ENCODE peak calls at places on chromosomes 12 and 14, in eight cellular contexts. C, S, E, J, O, T, B and Q are unnamed samples.

GRCh38 chr14:21476526-21476924 is 234 bp downstream of the RAB2B start:
- DNase-seq in E (peak), T (peak), B (peak), C (peak), O (peak), S (peak), J (no peak), Q (peak)

GRCh38 chr12:32198555-32198954 is 91.9 kb downstream of the BICD1 start:
- DNase-seq in S (no peak), O (no peak), J (no peak), C (no peak), B (no peak), E (no peak), T (no peak), Q (no peak)

GRCh38 chr14:56891226-56891625 is 80.9 kb upstream of the OTX2 start:
- DNase-seq in O (no peak), C (no peak), S (no peak), B (no peak), T (no peak), J (no peak), E (no peak), Q (no peak)

GRCh38 chr12:20798561-20798960 is 11.9 kb upstream of the SLCO1B3 start:
- DNase-seq in J (peak), O (no peak), C (no peak), S (no peak), T (no peak), B (peak), E (no peak), Q (no peak)

GRCh38 chr14:80933282-80933681 is 8.3 kb downstream of the CEP128 start:
- DNase-seq in B (no peak), O (no peak), E (no peak), S (no peak), C (no peak), T (no peak), J (no peak), Q (no peak)

GRCh38 chr12:89185181-89185580 is 167.1 kb downstream of the DUSP6 start:
- DNase-seq in T (no peak), O (no peak), B (no peak), J (no peak), S (no peak), E (no peak), C (no peak), Q (no peak)

GRCh38 chr12:80161612-80162011 is 62.3 kb downstream of the OTOGL start:
- DNase-seq in C (no peak), J (no peak), B (no peak), O (no peak), E (no peak), T (no peak), S (no peak), Q (no peak)

GRCh38 chr14:34662558-34663088 is 32.7 kb upstream of the SNX6 start:
- DNase-seq in O (no peak), B (no peak), C (no peak), T (no peak), E (no peak), S (no peak), J (no peak), Q (no peak)

GRCh38 chr14:51638071-51638944 is 13.4 kb upstream of the FRMD6 start:
- DNase-seq in E (no peak), T (no peak), J (peak), B (peak), C (peak), O (no peak), S (no peak), Q (no peak)

GRCh38 chr12:52837781-52838736 is 3.9 kb upstream of the KRT79 start:
- DNase-seq in C (no peak), T (no peak), B (no peak), E (no peak), S (no peak), J (no peak), O (no peak), Q (no peak)

GRCh38 chr14:104818714-104819161 is 17.8 kb downstream of the ZBTB42 start:
- DNase-seq in S (no peak), E (no peak), O (peak), J (no peak), T (peak), B (no peak), C (no peak), Q (no peak)

GRCh38 chr14:104136472-104137296 is 1.7 kb upstream of the KIF26A start:
- DNase-seq in J (no peak), C (no peak), E (no peak), T (no peak), B (no peak), O (peak), S (no peak), Q (peak)

GRCh38 chr14:21069388-21070082 is 569 bp upstream of the ARHGEF40 start:
- DNase-seq in T (no peak), C (peak), O (no peak), S (no peak), J (peak), B (peak), E (no peak), Q (peak)

GRCh38 chr14:37901978-37902377 is 305.7 kb upstream of the SSTR1 start:
- DNase-seq in O (no peak), E (no peak), T (no peak), J (peak), S (no peak), B (no peak), C (no peak), Q (no peak)

GRCh38 chr14:90513151-90514014 is 116.6 kb downstream of the CALM1 start:
- DNase-seq in J (no peak), B (peak), O (no peak), S (peak), T (peak), C (no peak), E (peak), Q (peak)

GRCh38 chr12:113873741-113874140 is 92.4 kb downstream of the RBM19 start:
- DNase-seq in S (no peak), T (no peak), J (no peak), O (no peak), B (no peak), E (no peak), C (no peak), Q (no peak)

DNA sequence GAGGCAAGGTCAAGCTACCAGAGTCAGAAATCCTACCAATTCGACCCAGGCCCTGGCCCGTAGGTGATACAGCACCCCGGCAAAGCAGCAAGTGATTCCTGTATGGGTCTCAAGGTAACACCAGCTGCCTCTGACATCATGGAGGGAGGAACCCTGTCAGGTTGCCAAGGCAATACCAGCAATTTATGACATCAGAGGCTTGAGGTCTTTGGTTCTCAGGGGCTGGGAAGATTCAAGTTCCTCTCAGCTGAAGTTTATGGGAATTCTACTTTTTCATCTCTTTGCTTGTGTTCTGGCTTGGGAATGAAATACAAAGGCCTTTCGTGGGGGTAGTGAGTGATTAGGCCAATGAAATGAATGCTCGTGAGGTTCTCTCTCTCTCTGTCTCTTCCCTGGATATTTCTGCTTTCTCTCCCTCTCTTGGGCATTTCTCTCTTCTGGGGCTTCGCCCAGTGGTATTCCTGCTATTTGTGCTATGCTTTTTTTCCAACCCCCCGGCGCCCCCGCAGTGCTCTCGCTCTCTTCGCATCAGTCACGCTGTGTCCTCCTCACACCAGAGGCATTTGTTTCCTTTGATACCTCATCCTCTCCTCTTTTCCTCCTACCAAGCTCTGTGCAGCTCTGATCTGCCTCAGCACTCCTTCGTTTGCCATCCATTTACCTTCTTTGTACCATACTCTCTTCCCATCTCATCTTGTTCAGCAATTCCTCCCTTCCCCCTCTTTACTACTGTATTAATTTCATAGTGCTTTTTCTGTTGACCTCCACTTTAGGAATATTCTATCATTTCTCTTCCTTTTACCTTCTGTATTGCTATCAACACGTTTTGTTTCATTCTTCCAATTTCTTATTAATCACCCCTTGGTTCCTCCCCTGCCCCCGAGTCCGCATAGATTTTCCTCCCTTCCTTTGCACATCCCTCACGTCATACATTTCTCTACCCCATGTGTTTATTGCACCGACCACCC is 2.9 kb downstream of the ZFHX2 start:
- DNase-seq in S (no peak), C (no peak), O (no peak), J (no peak), T (no peak), E (no peak), B (no peak), Q (no peak)
- TF ChIP-seq EP300 in S (no peak), C (no peak), O (no peak), J (no peak), T (no peak), E (no peak), B (no peak), Q (no peak)

DNA sequence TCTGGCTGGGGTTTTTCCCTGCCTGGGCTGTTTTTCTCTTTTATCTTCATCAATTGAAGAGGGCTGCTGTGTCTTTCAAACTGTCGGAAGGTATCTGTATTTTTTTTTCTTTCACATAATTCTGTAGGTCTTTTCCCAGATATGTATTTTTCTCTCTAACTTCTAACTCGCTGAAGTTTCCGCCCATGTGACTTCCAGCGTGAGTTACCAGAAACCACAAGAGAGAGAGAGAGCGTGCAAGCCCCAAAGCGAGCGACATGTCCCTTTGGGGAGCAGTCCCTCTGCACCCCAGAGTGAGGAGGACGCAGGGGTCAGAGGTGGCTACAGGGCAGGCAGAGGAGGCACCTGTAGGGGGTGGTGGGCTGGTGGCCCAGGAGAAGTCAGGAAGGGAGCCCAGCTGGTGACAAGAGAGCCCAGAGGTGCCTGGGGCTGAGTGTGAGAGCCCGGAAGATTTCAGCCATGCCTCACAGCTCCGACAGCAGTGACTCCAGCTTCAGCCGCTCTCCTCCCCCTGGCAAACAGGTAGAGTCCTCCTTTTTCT is at the start of gene BATF:
- DNase-seq in O (no peak), B (no peak), C (no peak), S (peak), E (peak), J (peak), T (peak), Q (no peak)
- TF ChIP-seq POLR2A in O (peak), B (no peak), C (no peak), S (peak), E (peak), J (no peak), T (no peak), Q (no peak)

DNA sequence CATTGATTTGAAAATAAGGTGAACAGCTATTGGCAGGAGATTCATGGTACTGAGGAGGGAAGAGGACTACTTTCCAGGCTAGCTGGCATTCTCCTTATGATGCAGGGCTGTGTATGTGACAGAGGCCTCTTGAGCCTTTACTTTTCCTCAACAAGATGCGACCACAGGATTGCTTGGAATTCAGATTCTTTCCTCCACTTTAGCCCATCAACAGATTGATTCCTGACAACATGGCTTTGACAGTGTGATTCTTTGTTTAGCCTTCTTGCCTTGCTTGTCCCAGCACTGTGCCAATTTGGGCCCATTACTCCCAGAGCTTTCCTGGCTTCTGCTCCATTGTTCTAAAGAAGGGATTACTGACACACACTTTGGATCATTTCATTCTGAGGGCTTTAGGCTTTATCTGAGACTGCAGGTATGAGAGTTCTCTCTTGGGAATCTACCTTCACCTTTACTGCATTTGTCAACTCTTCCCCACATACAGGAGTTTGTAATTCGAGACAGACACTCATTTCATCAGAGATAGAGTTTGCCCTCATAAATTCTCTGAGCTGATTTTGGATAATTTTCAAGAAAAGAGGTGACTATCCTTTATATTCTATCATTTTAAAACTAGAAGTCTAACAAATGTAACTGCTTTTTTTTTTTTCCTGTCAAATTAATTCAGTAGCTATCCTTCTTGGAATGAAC is 206.4 kb upstream of the GZMB start:
- DNase-seq in J (no peak), T (no peak), C (no peak), O (no peak), S (no peak), B (peak), E (no peak), Q (no peak)
- TF ChIP-seq EP300 in J (no peak), T (no peak), C (no peak), O (no peak), S (no peak), B (no peak), E (no peak), Q (no peak)

GRCh38 chr14:100321473-100322137 is 1.5 kb upstream of the SLC25A47 start:
- DNase-seq in J (no peak), C (no peak), O (no peak), B (no peak), S (no peak), T (no peak), E (no peak), Q (no peak)

GRCh38 chr14:100320157-100320856 is 2.8 kb upstream of the SLC25A47 start:
- DNase-seq in C (no peak), T (no peak), E (no peak), J (no peak), B (no peak), S (no peak), O (no peak), Q (no peak)

GRCh38 chr14:100323942-100324307 is 786 bp downstream of the SLC25A47 start:
- DNase-seq in T (no peak), O (no peak), B (no peak), S (no peak), C (no peak), E (no peak), J (no peak), Q (no peak)

GRCh38 chr14:100323121-100323941 is at the start of gene SLC25A47:
- DNase-seq in O (no peak), J (no peak), S (no peak), C (no peak), T (no peak), B (no peak), E (no peak), Q (no peak)

DNA sequence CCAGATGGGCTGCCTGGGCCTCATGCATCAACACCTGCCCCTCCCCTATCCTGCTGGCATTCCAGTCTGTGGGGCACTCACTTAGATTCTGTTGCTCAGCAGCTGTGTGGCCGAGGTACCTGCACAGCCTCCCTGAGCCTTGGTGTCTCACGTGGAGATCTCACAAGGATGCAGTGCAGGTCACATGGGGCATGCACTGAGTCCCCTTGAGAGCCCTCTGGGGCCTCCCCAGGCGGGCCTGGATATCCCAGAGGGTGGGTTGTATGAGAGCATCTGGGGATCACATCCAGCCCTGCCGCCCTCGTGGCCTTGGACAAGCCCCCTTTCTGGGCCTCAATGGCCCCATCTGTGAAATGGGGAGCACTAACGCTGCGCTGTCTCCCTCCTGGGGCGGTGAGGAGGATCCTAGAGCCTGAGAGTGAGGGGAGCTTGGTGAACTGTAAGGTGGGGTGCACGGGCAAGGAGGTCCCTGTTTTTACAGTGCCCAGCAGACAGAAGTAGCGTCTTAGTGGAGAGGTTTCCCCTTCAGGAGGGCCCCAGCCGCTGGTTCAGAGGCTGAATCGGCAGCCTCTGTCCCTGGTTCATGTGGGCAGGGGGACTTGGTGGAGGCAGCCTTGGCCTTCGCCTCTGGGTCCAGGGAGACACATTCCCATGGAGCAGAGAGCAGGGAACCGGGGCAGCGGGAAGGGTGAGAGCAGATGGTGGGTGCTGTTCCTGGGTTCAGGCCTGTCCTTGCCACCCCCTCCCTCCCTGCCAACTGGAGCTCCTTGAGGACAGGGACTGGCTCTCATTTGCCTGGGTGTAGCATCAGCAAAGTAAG is 791 bp upstream of the SLC25A47 start:
- DNase-seq in S (no peak), T (no peak), O (no peak), B (no peak), E (no peak), J (no peak), C (no peak), Q (no peak)
- TF ChIP-seq POLR2A in S (no peak), T (no peak), O (no peak), B (no peak), E (no peak), J (no peak), C (no peak), Q (no peak)

DNA sequence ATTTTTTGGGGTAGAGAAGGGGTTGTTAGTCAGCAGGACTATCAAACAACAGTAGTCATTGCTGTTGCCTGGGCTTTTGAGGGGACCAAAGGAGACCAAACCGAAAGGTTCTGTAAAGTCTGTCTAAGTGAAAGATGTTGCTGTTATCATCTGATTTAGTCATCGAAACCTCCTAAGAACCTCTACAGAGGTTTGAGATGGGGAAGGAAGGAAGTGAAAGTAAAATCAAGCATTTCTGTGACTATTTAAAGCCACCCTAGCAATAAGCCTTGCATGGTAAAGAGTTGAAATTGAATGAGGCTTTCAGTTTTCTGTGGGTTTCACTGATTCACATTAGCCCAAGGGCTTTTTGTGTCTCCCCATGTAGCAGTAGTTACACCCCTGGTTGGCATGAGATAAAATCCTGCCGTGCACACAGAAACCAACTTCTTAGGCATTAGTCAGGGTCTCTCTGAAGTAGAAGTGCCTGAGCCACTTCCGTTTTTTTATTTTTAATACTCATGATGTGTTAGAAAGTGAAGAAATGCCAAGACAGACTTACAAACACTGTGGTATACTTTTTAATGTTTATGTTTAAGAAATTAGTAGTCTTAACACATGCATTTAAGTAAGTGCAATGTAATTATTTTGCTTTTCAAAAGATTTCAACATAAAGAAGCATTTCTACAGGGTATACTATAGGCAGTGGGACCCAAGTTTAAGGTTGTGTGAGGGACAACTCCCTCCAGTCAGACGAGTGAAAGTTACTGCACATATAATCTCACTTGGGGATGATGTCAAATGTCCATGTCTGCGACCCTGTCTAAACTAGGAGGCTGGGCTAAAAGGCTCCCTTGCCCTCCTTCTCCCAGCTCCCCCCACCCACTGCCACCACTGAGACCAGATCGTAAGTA is 50.4 kb downstream of the DYRK2 start:
- DNase-seq in S (no peak), B (no peak), C (no peak), E (no peak), O (no peak), T (no peak), J (no peak), Q (no peak)
- TF ChIP-seq EP300 in S (no peak), B (no peak), C (no peak), E (no peak), O (no peak), T (no peak), J (no peak), Q (no peak)

DNA sequence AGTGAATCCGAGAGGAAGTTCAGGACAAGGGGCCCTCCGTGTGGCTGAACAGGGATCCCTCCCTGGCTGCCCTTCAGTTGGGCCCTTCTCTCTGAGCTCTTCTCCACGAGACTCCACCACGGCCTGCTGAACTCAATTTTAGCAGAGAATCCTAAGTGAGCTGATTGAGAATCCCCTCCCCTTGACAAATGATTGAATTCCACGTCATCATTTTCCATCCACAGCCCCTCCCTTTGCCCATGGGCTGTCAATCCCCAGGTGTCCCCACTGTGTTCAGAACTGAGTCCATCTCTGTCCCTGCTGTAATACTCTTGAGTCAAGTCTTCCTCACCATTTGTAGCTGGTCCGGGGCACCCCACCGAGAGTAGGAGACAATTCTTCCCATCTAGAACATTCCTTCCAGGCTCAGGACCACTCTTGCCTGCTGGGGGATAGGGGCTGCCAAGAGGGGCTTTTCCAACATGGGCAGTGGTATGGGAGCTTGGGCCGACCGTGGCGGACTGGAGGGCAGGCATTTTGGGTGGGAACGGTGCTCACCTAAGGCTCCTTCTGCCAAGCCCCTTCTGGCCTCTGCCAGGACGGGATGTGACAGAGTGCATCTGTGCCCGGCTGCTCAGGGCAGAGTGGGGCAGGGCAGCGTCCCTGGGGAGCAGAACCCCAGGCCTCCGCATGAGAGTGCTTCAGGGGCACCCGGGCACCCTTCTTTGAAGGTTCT is 218.0 kb upstream of the RTL1 start:
- DNase-seq in T (peak), J (peak), O (no peak), S (no peak), E (no peak), C (no peak), B (no peak), Q (no peak)
- TF ChIP-seq POLR2A in T (no peak), J (no peak), O (no peak), S (peak), E (no peak), C (no peak), B (no peak), Q (no peak)